ENCODE peak calls at places on chromosomes 1 and 21, in seven cellular contexts. U is Peyer's patch, F is uterus, I is mucosa of descending colon, T is GM06990, Y is esophagus muscularis mucosa, K is kidney epithelial cell. Z is an unnamed sample. For H3K36me3, the result is how much of the 10 kb centered on the place peaks cover.

GRCh38 chr21:33949516-33950424 is 34.2 kb upstream of the ATP5PO start:
- DNase-seq in F (no peak), Y (no peak), U (no peak), I (no peak), K (no peak), T (peak), Z (no peak)

GRCh38 chr1:82819234-82819633 is 1018.5 kb downstream of the ADGRL2 start:
- DNase-seq in F (no peak), K (no peak), I (no peak), U (no peak), T (no peak), Y (no peak), Z (no peak)

GRCh38 chr1:151980287-151981177 is 13.1 kb downstream of the S100A10 start:
- DNase-seq in Y (no peak), I (peak), K (no peak), T (no peak), U (no peak), F (peak), Z (peak)

GRCh38 chr1:22137006-22137720 is 5.7 kb downstream of the WNT4 start:
- DNase-seq in F (peak), K (no peak), I (no peak), U (no peak), Y (no peak), T (no peak), Z (no peak)

GRCh38 chr21:15732290-15732995 is 2.7 kb downstream of the USP25 start:
- DNase-seq in I (peak), U (no peak), T (peak), K (peak), Y (no peak), F (no peak), Z (no peak)

GRCh38 chr1:231924183-231924582 is 297.6 kb downstream of the DISC1 start:
- DNase-seq in K (no peak), T (no peak), U (no peak), Y (no peak), I (no peak), F (no peak), Z (no peak)

GRCh38 chr1:73903092-73903491 is 294.9 kb downstream of the LRRIQ3 start:
- DNase-seq in K (no peak), T (no peak), F (no peak), Y (no peak), I (no peak), U (no peak), Z (no peak)

GRCh38 chr1:41371630-41372599 is 10.7 kb downstream of the FOXO6 start:
- DNase-seq in U (no peak), Y (no peak), F (no peak), T (no peak), K (no peak), I (peak), Z (peak)

GRCh38 chr1:210464519-210465039 is 135.9 kb downstream of the HHAT start:
- DNase-seq in F (peak), T (peak), K (peak), Y (no peak), U (no peak), I (no peak), Z (no peak)

GRCh38 chr1:212561501-212561931 is 47.0 kb upstream of the ATF3 start:
- DNase-seq in Y (peak), K (peak), I (no peak), F (peak), T (no peak), U (no peak), Z (peak)

GRCh38 chr1:198829948-198830347 is 191.1 kb downstream of the PTPRC start:
- DNase-seq in U (no peak), K (no peak), F (no peak), I (no peak), T (no peak), Y (no peak), Z (peak)

GRCh38 chr1:9164919-9165318 is 36.0 kb upstream of the GPR157 start:
- DNase-seq in Y (no peak), T (peak), F (no peak), U (no peak), K (no peak), I (no peak), Z (no peak)

GRCh38 chr1:244835276-244836134 is at the start of gene COX20:
- DNase-seq in T (peak), K (no peak), F (peak), I (peak), U (peak), Y (peak), Z (peak)

GRCh38 chr1:68197891-68198290 is 34.4 kb downstream of the WLS start:
- DNase-seq in K (no peak), T (no peak), I (no peak), Y (no peak), F (no peak), U (no peak), Z (no peak)

GRCh38 chr21:31252611-31253010 is 91.5 kb downstream of the TIAM1 start:
- DNase-seq in T (no peak), I (no peak), U (no peak), Y (no peak), K (no peak), F (no peak), Z (no peak)

GRCh38 chr1:191839891-191840290 is 318.4 kb upstream of the RGS18 start:
- DNase-seq in T (no peak), K (no peak), Y (no peak), I (no peak), U (no peak), F (no peak), Z (no peak)

GRCh38 chr1:39160703-39161102 is 43.8 kb upstream of the MACF1 start:
- DNase-seq in I (no peak), T (no peak), U (no peak), F (no peak), Y (no peak), K (no peak), Z (no peak)

GRCh38 chr1:39158330-39159086 is 46.0 kb upstream of the MACF1 start:
- DNase-seq in I (peak), Y (no peak), K (peak), F (no peak), U (peak), T (no peak), Z (peak)

GRCh38 chr1:39157304-39157703 is 47.2 kb upstream of the MACF1 start:
- DNase-seq in F (no peak), T (no peak), K (no peak), Y (no peak), I (no peak), U (no peak), Z (no peak)

GRCh38 chr1:39163469-39163868 is 41.0 kb upstream of the MACF1 start:
- DNase-seq in Y (no peak), K (no peak), U (no peak), F (no peak), T (no peak), I (no peak), Z (no peak)

GRCh38 chr1:39159224-39160036 is 45.1 kb upstream of the MACF1 start:
- DNase-seq in U (peak), I (peak), T (no peak), K (peak), Y (no peak), F (no peak), Z (peak)
- H3K4me3 ChIP-seq in U (peak), I (no peak), T (no peak), K (peak), Y (no peak), F (no peak), Z (no peak)

GRCh38 chr1:66968574-66968973 is 43.8 kb downstream of the MIER1 start:
- DNase-seq in K (no peak), Y (no peak), F (no peak), T (no peak), U (no peak), I (no peak), Z (no peak)
- H3K36me3 ChIP-seq in K (under half), Y (under half), F (under half), T (under half), U (under half), I (under half), Z (half or more)

GRCh38 chr1:178999061-178999460 is 26.6 kb upstream of the FAM20B start:
- DNase-seq in I (no peak), F (no peak), Y (peak), K (no peak), T (no peak), U (no peak), Z (no peak)

GRCh38 chr1:179001451-179001850 is 24.2 kb upstream of the FAM20B start:
- DNase-seq in I (no peak), K (no peak), U (no peak), F (no peak), Y (peak), T (no peak), Z (no peak)

GRCh38 chr1:178998295-178998694 is 27.4 kb upstream of the FAM20B start:
- DNase-seq in U (no peak), K (no peak), Y (no peak), I (no peak), T (no peak), F (no peak), Z (no peak)

GRCh38 chr1:179003474-179004066 is 22.1 kb upstream of the FAM20B start:
- DNase-seq in Y (peak), I (no peak), K (no peak), F (no peak), T (no peak), U (no peak), Z (no peak)

GRCh38 chr1:179002552-179003345 is 22.9 kb upstream of the FAM20B start:
- DNase-seq in U (peak), T (peak), Y (peak), F (peak), I (peak), K (no peak), Z (peak)
- H3K4me3 ChIP-seq in U (no peak), T (no peak), Y (peak), F (no peak), I (no peak), K (no peak), Z (no peak)

DNA sequence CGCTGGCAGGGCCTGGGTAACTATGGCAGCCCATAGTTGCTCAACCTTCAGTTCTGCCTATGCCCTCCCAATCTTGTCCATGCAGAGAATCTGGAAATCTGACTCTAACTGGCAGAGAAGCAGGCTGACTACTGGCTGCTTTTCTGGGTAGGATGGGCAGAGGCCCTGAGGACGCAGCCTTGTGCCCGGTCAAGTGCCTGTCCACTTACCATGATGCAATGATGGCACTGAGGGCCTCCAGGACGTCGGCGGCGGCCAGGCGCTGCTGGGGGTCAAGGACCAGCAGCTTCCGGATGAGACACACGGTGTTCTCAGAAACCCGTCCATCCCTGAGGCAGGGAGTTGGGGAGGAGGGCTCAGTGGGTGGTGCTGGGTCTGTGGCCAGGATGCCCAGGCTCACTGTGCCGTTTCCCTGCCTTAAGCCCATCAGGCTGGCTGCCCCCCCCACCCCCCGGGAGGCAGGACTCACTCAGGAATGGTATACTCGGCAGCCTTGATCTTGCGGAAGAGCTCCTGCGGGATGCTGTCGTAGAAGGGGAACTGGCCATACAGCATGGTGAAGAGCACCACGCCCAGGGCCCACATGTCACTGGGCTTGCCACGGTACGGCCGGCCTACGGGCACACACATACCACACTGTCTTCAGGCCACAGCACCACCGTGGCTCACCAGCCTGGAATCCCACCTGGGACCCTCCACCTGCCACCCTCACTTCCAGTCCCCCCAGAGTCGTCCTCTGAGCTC is 20.4 kb upstream of the EVA1B start:
- DNase-seq in U (no peak), T (no peak), Y (no peak), I (no peak), K (no peak), F (no peak), Z (no peak)
- H3K36me3 ChIP-seq in U (under half), T (under half), Y (half or more), I (under half), K (under half), F (under half), Z (half or more)

GRCh38 chr1:208238710-208239517 is 5.3 kb downstream of the PLXNA2 start:
- DNase-seq in U (no peak), K (no peak), F (peak), I (peak), T (no peak), Y (no peak), Z (peak)
- H3K4me3 ChIP-seq in U (peak), K (no peak), F (no peak), I (no peak), T (no peak), Y (peak), Z (no peak)

GRCh38 chr1:93675272-93675671 is 6.4 kb downstream of the BCAR3 start:
- DNase-seq in K (no peak), T (no peak), U (no peak), Y (no peak), F (no peak), I (no peak), Z (no peak)

GRCh38 chr1:93678491-93678890 is 3.1 kb downstream of the BCAR3 start:
- DNase-seq in U (no peak), K (no peak), I (no peak), Y (no peak), T (no peak), F (no peak), Z (no peak)

GRCh38 chr1:93676424-93676823 is 5.2 kb downstream of the BCAR3 start:
- DNase-seq in Y (no peak), I (no peak), K (no peak), F (peak), T (no peak), U (no peak), Z (no peak)

GRCh38 chr1:93677729-93678128 is 3.9 kb downstream of the BCAR3 start:
- DNase-seq in I (no peak), F (no peak), U (no peak), Y (no peak), K (no peak), T (no peak), Z (no peak)

DNA sequence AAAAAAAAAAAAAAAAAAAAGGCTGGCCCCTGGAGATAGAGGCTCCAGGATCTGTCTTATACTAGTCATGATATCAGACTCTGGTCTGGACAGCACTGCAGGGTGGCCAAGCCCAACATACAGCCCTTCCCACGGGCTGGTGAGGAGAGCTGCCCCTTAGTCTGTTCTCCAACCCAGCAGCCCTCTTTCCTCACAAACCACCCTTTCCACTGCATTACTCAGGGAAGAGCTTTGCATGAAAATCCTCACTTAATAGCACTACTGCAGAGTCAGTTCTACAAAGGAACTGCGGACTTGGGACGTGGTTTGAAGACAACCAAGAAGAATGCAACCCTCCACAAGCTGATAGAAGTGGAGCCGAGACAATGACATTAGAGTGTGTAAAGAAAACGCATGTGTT is 5.7 kb downstream of the BCAR3 start:
- DNase-seq in U (no peak), F (no peak), K (no peak), I (no peak), T (no peak), Y (no peak), Z (no peak)
- H3K36me3 ChIP-seq in U (under half), F (under half), K (under half), I (under half), T (under half), Y (under half), Z (half or more)

DNA sequence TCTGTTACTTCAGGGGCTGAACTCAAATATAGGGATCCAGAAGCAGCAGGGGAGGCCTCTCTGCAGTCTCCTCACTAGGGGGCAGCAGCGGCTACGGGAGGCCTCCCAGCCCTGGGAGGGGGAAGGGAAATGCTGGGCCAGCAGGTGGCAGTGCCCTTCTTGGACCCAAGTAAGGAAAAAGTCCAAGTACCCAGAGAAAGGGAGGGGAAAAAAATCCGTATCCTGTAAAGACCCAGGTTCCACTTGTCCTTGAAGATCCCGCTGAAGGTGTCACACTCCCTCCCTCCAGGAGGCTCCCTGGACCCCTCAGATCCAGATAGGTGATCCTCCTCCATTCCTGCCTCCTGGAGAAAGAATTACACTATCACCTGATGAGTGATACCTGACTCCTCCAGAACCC is 14.1 kb upstream of the NUAK2 start:
- DNase-seq in U (peak), F (peak), T (peak), K (peak), I (peak), Y (no peak), Z (peak)
- H3K4me3 ChIP-seq in U (no peak), F (no peak), T (no peak), K (no peak), I (no peak), Y (no peak), Z (no peak)

GRCh38 chr1:15788624-15789301 is 18.7 kb downstream of the UQCRHL start:
- DNase-seq in T (no peak), K (no peak), F (no peak), I (no peak), Y (no peak), U (no peak), Z (peak)

GRCh38 chr1:15786581-15786980 is 20.9 kb downstream of the UQCRHL start:
- DNase-seq in U (no peak), I (no peak), F (no peak), K (no peak), Y (no peak), T (no peak), Z (peak)

GRCh38 chr1:15785683-15786082 is 21.8 kb downstream of the UQCRHL start:
- DNase-seq in I (no peak), F (no peak), U (no peak), K (no peak), Y (no peak), T (no peak), Z (no peak)
- H3K36me3 ChIP-seq in I (under half), F (under half), U (under half), K (under half), Y (under half), T (under half), Z (under half)